ENCODE peak calls at places on chromosomes 5 and 9, in five cellular contexts. One of them, this sample, is unnamed.
A peak's percentile ranks its signal among the peaks of the same experiment; 100 is the strongest.

GRCh38 chr5:76535577-76535976 is 87.6 kb downstream of the F2RL2 start:
- DNase-seq in astrocyte of the cerebellum: no peak
- DNase-seq in HFFc6: no peak
- DNase-seq in OCI-LY7: no peak
- DNase-seq in heart right ventricle: no peak
- DNase-seq in this sample: no peak

GRCh38 chr5:146283344-146283761 is 55.3 kb upstream of the POU4F3 start:
- DNase-seq in astrocyte of the cerebellum: peak; percentile 90
- DNase-seq in HFFc6: peak; percentile 79
- DNase-seq in heart right ventricle: no peak
- DNase-seq in OCI-LY7: no peak
- DNase-seq in this sample: no peak

GRCh38 chr9:33375841-33376321 is 26.5 kb downstream of the AQP7 start:
- DNase-seq in astrocyte of the cerebellum: no peak
- DNase-seq in heart right ventricle: no peak
- DNase-seq in HFFc6: no peak
- DNase-seq in OCI-LY7: no peak
- DNase-seq in this sample: no peak

GRCh38 chr9:133497443-133497842 is 18.5 kb upstream of the SLC2A6 start:
- DNase-seq in astrocyte of the cerebellum: no peak
- DNase-seq in heart right ventricle: no peak
- DNase-seq in OCI-LY7: no peak
- DNase-seq in HFFc6: no peak
- DNase-seq in this sample: no peak

GRCh38 chr9:101536938-101537337 is 3.3 kb downstream of the RNF20 start:
- DNase-seq in OCI-LY7: peak; percentile 10
- DNase-seq in heart right ventricle: no peak
- DNase-seq in astrocyte of the cerebellum: peak; percentile 19
- DNase-seq in HFFc6: no peak
- DNase-seq in this sample: no peak

GRCh38 chr5:52881468-52881867 is 93.8 kb downstream of the ITGA1 start:
- DNase-seq in OCI-LY7: no peak
- DNase-seq in HFFc6: no peak
- DNase-seq in astrocyte of the cerebellum: no peak
- DNase-seq in heart right ventricle: no peak
- DNase-seq in this sample: no peak

GRCh38 chr5:154446183-154447073 is 631 bp downstream of the SAP30L start:
- DNase-seq in astrocyte of the cerebellum: peak; percentile 35
- DNase-seq in OCI-LY7: peak; percentile 25
- DNase-seq in heart right ventricle: peak; percentile 44
- DNase-seq in HFFc6: peak; percentile 69
- DNase-seq in this sample: no peak

GRCh38 chr9:21559402-21560280 is 77.5 kb upstream of the IFNE start:
- DNase-seq in OCI-LY7: no peak
- DNase-seq in heart right ventricle: no peak
- DNase-seq in HFFc6: peak; percentile 48
- DNase-seq in astrocyte of the cerebellum: peak; percentile 43
- DNase-seq in this sample: peak; percentile 46

GRCh38 chr9:94921072-94921471 is 194.6 kb downstream of the AOPEP start:
- DNase-seq in HFFc6: peak; percentile 70
- DNase-seq in heart right ventricle: no peak
- DNase-seq in OCI-LY7: no peak
- DNase-seq in astrocyte of the cerebellum: no peak
- DNase-seq in this sample: no peak

GRCh38 chr9:125997510-125997823 is 250.3 kb downstream of the PBX3 start:
- DNase-seq in heart right ventricle: no peak
- DNase-seq in OCI-LY7: no peak
- DNase-seq in HFFc6: no peak
- DNase-seq in astrocyte of the cerebellum: no peak
- DNase-seq in this sample: peak; percentile 20

GRCh38 chr9:107397076-107398049 is 92.2 kb downstream of the KLF4 start:
- DNase-seq in astrocyte of the cerebellum: peak; percentile 49
- DNase-seq in heart right ventricle: no peak
- DNase-seq in HFFc6: no peak
- DNase-seq in OCI-LY7: no peak
- DNase-seq in this sample: no peak

GRCh38 chr9:94232428-94232827 is 26.7 kb upstream of the ZNF169 start:
- DNase-seq in heart right ventricle: no peak
- DNase-seq in HFFc6: no peak
- DNase-seq in astrocyte of the cerebellum: no peak
- DNase-seq in OCI-LY7: no peak
- DNase-seq in this sample: no peak

GRCh38 chr9:17658237-17658636 is 79.4 kb downstream of the SH3GL2 start:
- DNase-seq in OCI-LY7: no peak
- DNase-seq in astrocyte of the cerebellum: no peak
- DNase-seq in heart right ventricle: no peak
- DNase-seq in HFFc6: no peak
- DNase-seq in this sample: no peak

GRCh38 chr5:96709152-96709821 is 47.1 kb downstream of the CAST start:
- DNase-seq in astrocyte of the cerebellum: peak; percentile 55
- DNase-seq in OCI-LY7: no peak
- DNase-seq in heart right ventricle: no peak
- DNase-seq in HFFc6: peak; percentile 74
- DNase-seq in this sample: no peak

GRCh38 chr5:138138949-138139775 is at the start of gene NME5:
- DNase-seq in astrocyte of the cerebellum: peak; percentile 34
- DNase-seq in HFFc6: peak; percentile 1
- DNase-seq in OCI-LY7: no peak
- DNase-seq in heart right ventricle: peak; percentile 57
- DNase-seq in this sample: no peak

GRCh38 chr5:14579246-14579645 is 2.3 kb upstream of the OTULINL start:
- DNase-seq in OCI-LY7: no peak
- DNase-seq in HFFc6: no peak
- DNase-seq in heart right ventricle: no peak
- DNase-seq in astrocyte of the cerebellum: no peak
- DNase-seq in this sample: no peak

GRCh38 chr5:35202319-35203111 is 27.8 kb downstream of the PRLR start:
- DNase-seq in HFFc6: peak; percentile 63
- DNase-seq in astrocyte of the cerebellum: peak; percentile 19
- DNase-seq in heart right ventricle: peak; percentile 26
- DNase-seq in OCI-LY7: peak; percentile 37
- DNase-seq in this sample: no peak

GRCh38 chr9:89770779-89771178 is 166.0 kb downstream of the GADD45G start:
- DNase-seq in HFFc6: no peak
- DNase-seq in heart right ventricle: peak; percentile 13
- DNase-seq in astrocyte of the cerebellum: no peak
- DNase-seq in OCI-LY7: no peak
- DNase-seq in this sample: no peak

GRCh38 chr5:2184563-2185540 is 302.1 kb upstream of the IRX4 start:
- DNase-seq in OCI-LY7: no peak
- DNase-seq in heart right ventricle: no peak
- DNase-seq in HFFc6: no peak
- DNase-seq in astrocyte of the cerebellum: no peak
- DNase-seq in this sample: no peak

GRCh38 chr9:89984214-89984613 is 379.4 kb downstream of the GADD45G start:
- DNase-seq in astrocyte of the cerebellum: no peak
- DNase-seq in OCI-LY7: no peak
- DNase-seq in heart right ventricle: no peak
- DNase-seq in HFFc6: no peak
- DNase-seq in this sample: no peak

GRCh38 chr5:113678924-113679575 is 165.6 kb downstream of the YTHDC2 start:
- DNase-seq in OCI-LY7: peak; percentile 46
- DNase-seq in astrocyte of the cerebellum: peak; percentile 11
- DNase-seq in HFFc6: peak; percentile 44
- DNase-seq in heart right ventricle: no peak
- DNase-seq in this sample: no peak

GRCh38 chr5:113569396-113569795 is 55.9 kb downstream of the YTHDC2 start:
- DNase-seq in heart right ventricle: no peak
- DNase-seq in HFFc6: no peak
- DNase-seq in OCI-LY7: no peak
- DNase-seq in astrocyte of the cerebellum: no peak
- DNase-seq in this sample: no peak

GRCh38 chr5:153714732-153715287 is 224.3 kb downstream of the GRIA1 start:
- DNase-seq in OCI-LY7: no peak
- DNase-seq in heart right ventricle: no peak
- DNase-seq in astrocyte of the cerebellum: no peak
- DNase-seq in HFFc6: peak; percentile 3
- DNase-seq in this sample: no peak

GRCh38 chr5:181217111-181217804 is 5.8 kb upstream of the TRIM41 start:
- DNase-seq in HFFc6: peak; percentile 63
- DNase-seq in astrocyte of the cerebellum: no peak
- DNase-seq in heart right ventricle: peak; percentile 44
- DNase-seq in OCI-LY7: peak; percentile 82
- DNase-seq in this sample: no peak

GRCh38 chr9:86352440-86353106 is 1.6 kb downstream of the TUT7 start:
- DNase-seq in OCI-LY7: peak; percentile 50
- DNase-seq in HFFc6: no peak
- DNase-seq in astrocyte of the cerebellum: no peak
- DNase-seq in heart right ventricle: no peak
- DNase-seq in this sample: no peak

GRCh38 chr5:68046445-68046844 is 169.1 kb upstream of the PIK3R1 start:
- DNase-seq in heart right ventricle: no peak
- DNase-seq in HFFc6: peak; percentile 99
- DNase-seq in OCI-LY7: no peak
- DNase-seq in astrocyte of the cerebellum: peak; percentile 95
- DNase-seq in this sample: peak; percentile 83

GRCh38 chr9:71752928-71753327 is 15.4 kb downstream of the CEMIP2 start:
- DNase-seq in astrocyte of the cerebellum: no peak
- DNase-seq in heart right ventricle: no peak
- DNase-seq in HFFc6: no peak
- DNase-seq in OCI-LY7: no peak
- DNase-seq in this sample: no peak

GRCh38 chr5:121350493-121350892 is 501.2 kb upstream of the FTMT start:
- DNase-seq in astrocyte of the cerebellum: peak; percentile 55
- DNase-seq in HFFc6: no peak
- DNase-seq in OCI-LY7: no peak
- DNase-seq in heart right ventricle: no peak
- DNase-seq in this sample: no peak

GRCh38 chr5:96338624-96339023 is 94.4 kb downstream of the PCSK1 start:
- DNase-seq in heart right ventricle: no peak
- DNase-seq in HFFc6: no peak
- DNase-seq in OCI-LY7: no peak
- DNase-seq in astrocyte of the cerebellum: no peak
- DNase-seq in this sample: no peak

DNA sequence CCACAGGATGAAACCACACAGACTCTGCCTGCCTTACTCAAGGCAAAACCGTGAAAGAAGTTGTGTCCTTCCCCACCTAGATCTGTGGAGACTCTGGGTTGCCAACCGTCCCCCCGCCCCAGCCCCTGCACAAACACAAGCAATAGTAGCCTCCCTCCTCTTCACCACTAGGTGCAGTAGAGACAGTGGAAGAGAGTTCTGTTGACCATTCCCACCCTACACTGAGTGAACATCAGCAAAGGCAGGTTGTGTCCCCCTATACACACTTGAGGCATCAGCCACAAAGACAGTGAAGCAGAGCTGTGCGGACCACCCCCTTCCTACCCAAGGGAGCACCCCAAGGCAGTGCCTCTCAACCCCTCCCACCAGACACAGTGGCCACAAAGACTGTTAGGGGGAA is 223.7 kb upstream of the NFIL3 start:
- DNase-seq in heart right ventricle: no peak
- DNase-seq in astrocyte of the cerebellum: no peak
- DNase-seq in OCI-LY7: no peak
- DNase-seq in HFFc6: no peak
- DNase-seq in this sample: no peak
- TF ChIP-seq CTCF in heart right ventricle: no peak
- TF ChIP-seq CTCF in astrocyte of the cerebellum: no peak
- TF ChIP-seq CTCF in OCI-LY7: no peak
- TF ChIP-seq CTCF in HFFc6: no peak
- TF ChIP-seq CTCF in this sample: no peak

GRCh38 chr9:15482146-15482545 is 28.6 kb downstream of the PSIP1 start:
- DNase-seq in astrocyte of the cerebellum: no peak
- DNase-seq in OCI-LY7: no peak
- DNase-seq in HFFc6: no peak
- DNase-seq in heart right ventricle: no peak
- DNase-seq in this sample: no peak

GRCh38 chr9:15484802-15485201 is 26.0 kb downstream of the PSIP1 start:
- DNase-seq in heart right ventricle: no peak
- DNase-seq in OCI-LY7: no peak
- DNase-seq in HFFc6: no peak
- DNase-seq in astrocyte of the cerebellum: no peak
- DNase-seq in this sample: no peak

GRCh38 chr9:15491950-15492349 is 18.8 kb downstream of the PSIP1 start:
- DNase-seq in OCI-LY7: no peak
- DNase-seq in heart right ventricle: no peak
- DNase-seq in astrocyte of the cerebellum: no peak
- DNase-seq in HFFc6: no peak
- DNase-seq in this sample: no peak

DNA sequence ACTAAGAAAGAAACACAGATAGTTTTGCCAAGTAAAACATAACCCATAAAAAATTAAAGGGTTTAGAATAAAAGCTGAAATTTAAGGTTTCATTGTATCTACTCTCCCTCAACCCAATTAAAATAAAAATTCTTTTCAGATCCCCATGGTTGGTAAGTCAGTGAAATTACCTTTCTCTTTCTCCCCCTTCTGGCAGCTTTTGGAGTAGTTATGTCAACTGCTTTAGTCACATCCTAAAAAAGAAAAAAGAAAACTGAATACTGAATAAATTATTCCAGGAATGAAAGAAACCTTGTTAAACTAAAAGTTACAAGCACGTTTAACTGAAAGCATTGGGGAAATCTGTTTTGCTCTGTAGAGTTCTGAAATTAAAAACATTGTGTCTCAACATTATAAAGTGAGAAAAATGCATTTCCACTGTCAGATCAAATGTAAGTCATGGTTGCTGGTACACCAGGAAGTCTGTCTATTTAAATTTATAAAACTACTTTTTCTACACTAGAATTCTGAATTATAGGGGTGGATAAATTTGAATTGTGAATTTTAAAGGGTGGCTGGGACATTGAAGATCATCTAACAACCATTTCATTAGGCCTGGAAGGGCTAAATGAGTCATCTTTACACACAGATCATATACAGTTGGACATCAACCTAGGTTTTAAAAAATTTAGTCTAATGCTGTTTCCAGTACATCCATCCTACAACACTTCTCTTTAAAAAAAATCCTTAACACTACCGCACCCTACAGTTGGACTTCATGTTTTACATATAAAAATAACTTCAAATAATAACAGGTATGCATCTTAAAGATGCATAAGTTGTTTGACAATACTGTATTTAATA is 24.7 kb downstream of the PSIP1 start:
- DNase-seq in heart right ventricle: no peak
- DNase-seq in HFFc6: peak; percentile 37
- DNase-seq in astrocyte of the cerebellum: no peak
- DNase-seq in OCI-LY7: peak; percentile 24
- DNase-seq in this sample: no peak
- TF ChIP-seq CTCF in heart right ventricle: peak; percentile 27
- TF ChIP-seq CTCF in HFFc6: peak; percentile 76
- TF ChIP-seq CTCF in astrocyte of the cerebellum: peak; percentile 52
- TF ChIP-seq CTCF in OCI-LY7: peak; percentile 78
- TF ChIP-seq CTCF in this sample: peak; percentile 58

DNA sequence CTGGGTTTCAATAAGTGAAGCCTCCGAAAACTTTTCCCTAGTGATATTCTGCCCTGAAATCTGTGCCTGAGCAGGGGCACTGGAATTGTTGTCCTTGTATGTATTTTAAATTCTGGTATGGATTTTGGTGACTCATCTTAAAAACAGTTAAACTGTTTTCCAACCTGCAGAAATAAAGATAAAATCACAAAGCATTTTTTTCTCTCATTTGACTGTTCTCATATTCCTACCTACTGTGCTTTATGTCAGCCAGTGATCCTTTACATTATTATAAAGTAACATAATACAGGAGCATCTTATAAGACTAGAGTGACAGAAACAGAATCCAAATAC is 10.9 kb upstream of the TAF11L2 start:
- DNase-seq in HFFc6: no peak
- DNase-seq in heart right ventricle: no peak
- DNase-seq in astrocyte of the cerebellum: no peak
- DNase-seq in OCI-LY7: no peak
- DNase-seq in this sample: no peak
- TF ChIP-seq CTCF in HFFc6: no peak
- TF ChIP-seq CTCF in heart right ventricle: no peak
- TF ChIP-seq CTCF in astrocyte of the cerebellum: no peak
- TF ChIP-seq CTCF in OCI-LY7: no peak
- TF ChIP-seq CTCF in this sample: no peak

GRCh38 chr9:3863114-3863528 is 337.3 kb upstream of the RFX3 start:
- DNase-seq in astrocyte of the cerebellum: peak; percentile 46
- DNase-seq in HFFc6: peak; percentile 94
- DNase-seq in heart right ventricle: peak; percentile 9
- DNase-seq in OCI-LY7: no peak
- DNase-seq in this sample: no peak
- TF ChIP-seq CTCF in astrocyte of the cerebellum: peak; percentile 10
- TF ChIP-seq CTCF in HFFc6: peak; percentile 61
- TF ChIP-seq CTCF in heart right ventricle: no peak
- TF ChIP-seq CTCF in OCI-LY7: no peak
- TF ChIP-seq CTCF in this sample: no peak

This sample was measured in CD14-positive monocyte.